ENCODE peak calls at places on chromosomes 5 and 9, in eight cellular contexts. Y, K, A, X, E, R, N and Q are unnamed samples.

GRCh38 chr9:108056805-108057386 is 567.3 kb upstream of the KLF4 start:
- DNase-seq in Y (peak; percentile 54), K (no peak), A (no peak), X (no peak), E (no peak), R (no peak), N (no peak), Q (no peak)

GRCh38 chr5:6525910-6526309 is 77.3 kb downstream of the UBE2QL1 start:
- DNase-seq in Y (peak; percentile 40), K (no peak), A (peak; percentile 56), X (no peak), E (no peak), R (peak; percentile 13), N (no peak), Q (no peak)

GRCh38 chr9:124697326-124698200 is 73.5 kb downstream of the NR6A1 start:
- DNase-seq in Y (no peak), K (no peak), A (no peak), X (no peak), E (no peak), R (no peak), N (no peak), Q (no peak)

GRCh38 chr9:127474592-127474991 is 23.3 kb downstream of the LRSAM1 start:
- DNase-seq in Y (no peak), K (no peak), A (no peak), X (peak; percentile 65), E (no peak), R (no peak), N (no peak), Q (no peak)

GRCh38 chr5:69450116-69450515 is 35.2 kb downstream of the MARVELD2 start:
- DNase-seq in Y (peak; percentile 27), K (no peak), A (no peak), X (peak; percentile 95), E (no peak), R (peak; percentile 85), N (no peak), Q (no peak)

GRCh38 chr9:76023715-76024195 is 133.3 kb downstream of the PCSK5 start:
- DNase-seq in Y (no peak), K (no peak), A (no peak), X (no peak), E (no peak), R (no peak), N (no peak), Q (no peak)

GRCh38 chr5:160047362-160047761 is 38.4 kb downstream of the TTC1 start:
- DNase-seq in Y (no peak), K (no peak), A (no peak), X (no peak), E (no peak), R (no peak), N (no peak), Q (no peak)

GRCh38 chr9:99559776-99560175 is 261.9 kb upstream of the NR4A3 start:
- DNase-seq in Y (no peak), K (no peak), A (no peak), X (no peak), E (no peak), R (no peak), N (no peak), Q (no peak)

GRCh38 chr5:91357012-91357634 is 26.0 kb downstream of the ARRDC3 start:
- DNase-seq in Y (no peak), K (no peak), A (no peak), X (no peak), E (no peak), R (no peak), N (no peak), Q (no peak)

GRCh38 chr5:141692919-141693848 is 11.2 kb upstream of the ARAP3 start:
- DNase-seq in Y (no peak), K (no peak), A (no peak), X (peak; percentile 84), E (no peak), R (no peak), N (no peak), Q (no peak)

GRCh38 chr5:547086-547924 is 23.1 kb upstream of the SLC9A3 start:
- DNase-seq in Y (no peak), K (peak; percentile 48), A (no peak), X (no peak), E (peak; percentile 5), R (no peak), N (no peak), Q (no peak)

GRCh38 chr9:129252937-129253819 is 75.1 kb upstream of the IER5L start:
- DNase-seq in Y (no peak), K (no peak), A (no peak), X (no peak), E (peak; percentile 33), R (no peak), N (no peak), Q (peak; percentile 42)

GRCh38 chr9:93648181-93648580 is 71.8 kb downstream of the PHF2 start:
- DNase-seq in Y (no peak), K (no peak), A (no peak), X (no peak), E (no peak), R (no peak), N (no peak), Q (peak; percentile 33)

GRCh38 chr5:51544386-51544785 is 161.1 kb downstream of the ISL1 start:
- DNase-seq in Y (no peak), K (no peak), A (no peak), X (no peak), E (no peak), R (no peak), N (no peak), Q (no peak)

GRCh38 chr9:120733190-120733589 is 18.9 kb upstream of the MEGF9 start:
- DNase-seq in Y (no peak), K (no peak), A (no peak), X (peak; percentile 91), E (no peak), R (no peak), N (no peak), Q (peak; percentile 93)

GRCh38 chr9:120734607-120735006 is 20.3 kb upstream of the MEGF9 start:
- DNase-seq in Y (no peak), K (no peak), A (no peak), X (no peak), E (no peak), R (no peak), N (no peak), Q (no peak)

GRCh38 chr9:120726484-120726883 is 12.2 kb upstream of the MEGF9 start:
- DNase-seq in Y (no peak), K (no peak), A (no peak), X (no peak), E (no peak), R (no peak), N (no peak), Q (no peak)

GRCh38 chr9:120730661-120731514 is 16.6 kb upstream of the MEGF9 start:
- DNase-seq in Y (no peak), K (no peak), A (no peak), X (peak; percentile 82), E (peak; percentile 24), R (peak; percentile 85), N (no peak), Q (peak; percentile 64)

GRCh38 chr9:120729796-120730195 is 15.5 kb upstream of the MEGF9 start:
- DNase-seq in Y (no peak), K (no peak), A (peak; percentile 69), X (no peak), E (no peak), R (no peak), N (no peak), Q (no peak)
- TF ChIP-seq CTCF in Y (no peak), K (no peak), A (peak; percentile 83), X (peak; percentile 22), E (no peak), R (no peak), N (no peak), Q (no peak)

DNA sequence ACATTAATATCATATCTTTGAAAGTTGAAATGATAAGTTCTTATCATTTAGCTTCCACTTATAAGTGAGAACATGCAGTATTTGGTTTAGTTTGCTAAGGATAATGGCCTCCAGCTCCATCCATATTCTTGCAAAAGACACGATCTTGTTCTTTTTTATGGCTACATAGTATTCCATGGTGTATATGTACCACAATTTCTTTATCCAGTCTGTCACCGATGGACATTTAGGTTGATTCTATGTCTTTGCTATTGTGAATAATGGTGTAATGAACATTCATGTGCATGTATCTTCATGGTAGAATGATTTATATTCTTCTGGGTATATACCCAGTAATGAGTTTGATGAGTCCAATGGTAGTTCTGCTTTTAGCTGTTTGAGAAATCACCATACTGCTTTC is 135.0 kb upstream of the PRR16 start:
- DNase-seq in Y (no peak), K (no peak), A (no peak), X (no peak), E (no peak), R (no peak), N (no peak), Q (no peak)
- H3K27ac ChIP-seq in Y (no peak overlapping the region), K (no peak overlapping the region), A (no peak overlapping the region), X (no peak overlapping the region), E (no peak overlapping the region), R (no peak overlapping the region), N (no peak overlapping the region), Q (no peak overlapping the region)

GRCh38 chr5:58453326-58453725 is 6.6 kb downstream of the PLK2 start:
- DNase-seq in Y (no peak), K (no peak), A (no peak), X (no peak), E (no peak), R (no peak), N (no peak), Q (no peak)

GRCh38 chr5:58452566-58453258 is 7.2 kb downstream of the PLK2 start:
- DNase-seq in Y (no peak), K (no peak), A (no peak), X (no peak), E (no peak), R (no peak), N (no peak), Q (no peak)

GRCh38 chr5:58450811-58451629 is 8.9 kb downstream of the PLK2 start:
- DNase-seq in Y (no peak), K (no peak), A (no peak), X (peak; percentile 47), E (no peak), R (no peak), N (no peak), Q (no peak)

GRCh38 chr5:58450018-58450417 is 9.9 kb downstream of the PLK2 start:
- DNase-seq in Y (no peak), K (no peak), A (no peak), X (no peak), E (no peak), R (no peak), N (no peak), Q (no peak)

GRCh38 chr5:58451732-58452565 is 7.9 kb downstream of the PLK2 start:
- DNase-seq in Y (no peak), K (no peak), A (no peak), X (no peak), E (no peak), R (no peak), N (no peak), Q (no peak)
- H3K4me1 ChIP-seq in Y (peaks cover 38% of the 10 kb centered on the region), K (peaks cover 37% of the 10 kb centered on the region), A (no peaks in the 10 kb centered on the region), X (peaks cover 38% of the 10 kb centered on the region), E (peaks cover 7% of the 10 kb centered on the region), R (peaks cover 47% of the 10 kb centered on the region), N (peaks cover 34% of the 10 kb centered on the region), Q (no peaks in the 10 kb centered on the region)

GRCh38 chr9:37311938-37312730 is 110.4 kb upstream of the GRHPR start:
- DNase-seq in Y (no peak), K (no peak), A (no peak), X (peak; percentile 85), E (no peak), R (no peak), N (no peak), Q (no peak)

DNA sequence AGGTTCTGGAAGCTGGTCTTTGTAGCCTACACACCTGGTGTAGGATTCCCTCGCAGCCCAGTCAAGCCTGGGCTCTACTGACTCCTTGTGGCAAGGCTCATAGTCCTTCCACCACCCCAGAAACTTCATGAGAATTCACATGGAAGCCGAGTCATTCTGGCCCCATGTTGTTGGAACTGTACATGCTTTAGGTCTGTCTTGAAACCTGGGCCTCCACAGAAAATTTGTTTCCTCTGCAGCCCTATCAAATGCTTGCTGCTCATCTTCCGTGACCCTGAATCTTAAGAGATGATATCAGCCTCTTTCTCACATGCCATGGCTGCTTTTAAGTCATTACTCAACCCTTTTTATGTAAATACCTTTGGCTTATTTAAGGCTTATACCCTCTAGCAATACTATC is 113.4 kb upstream of the GRHPR start:
- DNase-seq in Y (no peak), K (no peak), A (no peak), X (no peak), E (no peak), R (no peak), N (no peak), Q (no peak)
- TF ChIP-seq CTCF in Y (peak; percentile 25), K (no peak), A (peak; percentile 55), X (peak; percentile 46), E (peak; percentile 11), R (peak; percentile 76), N (no peak), Q (no peak)